ENCODE peak calls at places on chromosomes 3 and 15, in four cellular contexts. G is cardiac fibroblast, D is AG09319, T is IMR-90. E is an unnamed sample.

GRCh38 chr15:32029862-32030781 is at the start of gene CHRNA7:
- DNase-seq in G (peak), D (no peak), T (peak), E (no peak)

GRCh38 chr3:81744366-81744765 is 17.1 kb downstream of the GBE1 start:
- DNase-seq in G (peak), D (peak), T (peak), E (no peak)

GRCh38 chr3:112132975-112133448 is at the start of gene GCSAM:
- DNase-seq in G (no peak), D (no peak), T (no peak), E (peak)

GRCh38 chr15:35032471-35032870 is 44.4 kb upstream of the ZNF770 start:
- DNase-seq in G (no peak), D (no peak), T (no peak), E (no peak)

GRCh38 chr3:138328341-138328740 is 1.3 kb downstream of the NME9 start:
- DNase-seq in G (peak), D (no peak), T (peak), E (no peak)

GRCh38 chr15:62561572-62561970 is 396.5 kb upstream of the C2CD4B start:
- DNase-seq in G (no peak), D (no peak), T (no peak), E (no peak)

GRCh38 chr3:159821148-159821547 is 167.5 kb upstream of the IL12A start:
- DNase-seq in G (no peak), D (no peak), T (no peak), E (no peak)

GRCh38 chr3:100427694-100428093 is 26.4 kb downstream of the LNP1 start:
- DNase-seq in G (peak), D (peak), T (peak), E (no peak)

GRCh38 chr15:25333049-25333448 is 105.8 kb downstream of the UBE3A start:
- DNase-seq in G (no peak), D (no peak), T (no peak), E (no peak)

GRCh38 chr3:59879033-59879655 is 829.3 kb upstream of the CFAP20DC start:
- DNase-seq in G (no peak), D (no peak), T (no peak), E (no peak)

GRCh38 chr3:161859870-161860450 is 363.4 kb downstream of the OTOL1 start:
- DNase-seq in G (no peak), D (no peak), T (no peak), E (no peak)

GRCh38 chr3:100269410-100270217 is 8.8 kb downstream of the TBC1D23 start:
- DNase-seq in G (peak), D (peak), T (peak), E (no peak)

GRCh38 chr3:144128117-144128892 is 156.7 kb downstream of the DIPK2A start:
- DNase-seq in G (no peak), D (no peak), T (no peak), E (no peak)

GRCh38 chr3:14728113-14728512 is 53.2 kb downstream of the C3orf20 start:
- DNase-seq in G (no peak), D (no peak), T (no peak), E (no peak)

GRCh38 chr15:57890351-57890750 is 175.2 kb downstream of the ALDH1A2 start:
- DNase-seq in G (peak), D (no peak), T (peak), E (no peak)

GRCh38 chr15:89514596-89515406 is 18.4 kb upstream of the RHCG start:
- DNase-seq in G (no peak), D (no peak), T (no peak), E (no peak)

GRCh38 chr15:94164202-94164807 is 67.1 kb upstream of the MCTP2 start:
- DNase-seq in G (peak), D (no peak), T (peak), E (peak)

GRCh38 chr3:123373535-123373987 is 75.3 kb downstream of the ADCY5 start:
- DNase-seq in G (no peak), D (no peak), T (no peak), E (no peak)

GRCh38 chr3:123374016-123374415 is 74.9 kb downstream of the ADCY5 start:
- DNase-seq in G (no peak), D (no peak), T (no peak), E (no peak)

GRCh38 chr3:123377173-123377740 is 71.6 kb downstream of the ADCY5 start:
- DNase-seq in G (no peak), D (no peak), T (no peak), E (no peak)

GRCh38 chr3:123376451-123377172 is 72.3 kb downstream of the ADCY5 start:
- DNase-seq in G (no peak), D (no peak), T (no peak), E (no peak)

GRCh38 chr3:123375014-123375940 is 73.6 kb downstream of the ADCY5 start:
- DNase-seq in G (peak), D (no peak), T (no peak), E (no peak)
- TF ChIP-seq CTCF in G (no peak), D (no peak), T (peak), E (no peak)

DNA sequence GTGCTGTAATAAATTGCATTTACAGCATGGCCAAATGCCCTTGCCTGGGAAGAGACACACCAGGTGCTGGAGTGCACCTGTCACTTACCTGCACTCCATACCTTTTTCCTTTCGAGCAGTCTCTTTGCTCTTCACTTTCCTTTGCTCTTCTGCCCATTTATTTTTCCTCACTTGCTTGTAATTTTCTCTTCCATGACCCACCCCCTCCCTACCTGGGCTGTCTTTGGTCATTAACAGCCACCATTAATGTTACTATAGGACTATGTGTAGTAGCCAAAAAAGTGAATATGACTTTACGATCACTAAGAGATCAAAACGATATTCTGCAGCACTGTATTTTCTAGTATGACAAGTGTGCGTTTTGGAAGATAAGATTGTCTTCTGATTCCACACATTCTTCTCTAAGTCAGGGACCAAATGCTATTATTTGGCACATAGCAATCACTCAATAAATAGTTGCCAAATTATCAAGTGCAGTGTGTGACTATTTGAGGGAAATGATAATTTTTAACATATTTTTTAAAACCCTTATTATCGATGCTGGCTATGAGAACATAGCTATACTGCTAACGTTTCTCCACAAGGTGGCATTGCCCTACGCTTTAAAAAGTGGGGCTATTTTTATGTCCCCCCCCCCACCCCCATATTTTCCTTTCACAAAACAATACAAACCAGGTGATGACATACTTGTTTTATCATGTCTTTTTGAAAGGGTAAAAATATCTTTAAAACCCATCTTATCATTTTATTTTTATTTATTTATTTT is 114.4 kb downstream of the GHSR start:
- DNase-seq in G (no peak), D (no peak), T (no peak), E (no peak)
- TF ChIP-seq CTCF in G (no peak), D (no peak), T (no peak), E (no peak)

DNA sequence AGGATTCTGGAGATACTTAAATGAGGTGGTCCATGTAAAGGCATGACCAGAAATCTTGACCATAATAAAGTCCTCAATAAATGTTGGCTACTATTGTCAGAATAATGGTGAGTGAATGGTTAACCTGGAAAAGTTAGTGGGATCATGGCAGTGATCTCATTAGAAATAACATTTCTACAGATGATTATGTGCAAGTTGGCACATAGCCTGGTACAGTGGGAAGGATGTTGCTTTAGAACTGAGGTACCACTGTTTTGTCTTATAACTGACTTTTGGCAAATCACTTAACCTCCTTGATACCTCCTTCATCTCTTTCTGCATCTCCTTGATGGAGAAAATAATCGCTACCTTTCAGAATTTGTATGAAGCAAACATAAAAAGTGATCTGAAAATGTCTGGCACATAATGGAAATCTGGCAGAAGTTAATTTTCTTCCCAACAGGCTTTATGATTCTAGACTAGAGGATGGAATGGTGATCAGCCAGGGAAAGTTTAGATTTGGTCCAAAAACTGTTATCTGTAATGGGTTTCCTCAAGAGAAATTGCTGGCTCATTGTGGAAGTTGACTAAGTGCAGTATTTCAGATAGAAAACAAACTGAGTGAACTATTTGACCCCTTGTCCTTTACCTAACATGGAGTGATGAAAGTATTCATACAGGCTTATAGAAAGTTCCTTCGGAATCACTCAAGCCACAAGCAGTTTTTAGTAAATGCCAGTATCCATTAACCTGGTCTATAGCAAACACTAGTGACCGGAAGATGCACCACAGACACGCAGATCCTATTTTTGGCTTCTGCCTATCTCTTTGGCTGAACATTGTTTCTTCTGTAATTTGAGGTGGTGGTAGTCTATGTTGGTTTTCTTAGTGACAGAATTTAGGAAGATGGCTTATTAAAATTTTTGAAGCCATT is 449.6 kb upstream of the TGFBR2 start:
- DNase-seq in G (peak), D (no peak), T (peak), E (no peak)
- TF ChIP-seq CTCF in G (no peak), D (no peak), T (no peak), E (no peak)

DNA sequence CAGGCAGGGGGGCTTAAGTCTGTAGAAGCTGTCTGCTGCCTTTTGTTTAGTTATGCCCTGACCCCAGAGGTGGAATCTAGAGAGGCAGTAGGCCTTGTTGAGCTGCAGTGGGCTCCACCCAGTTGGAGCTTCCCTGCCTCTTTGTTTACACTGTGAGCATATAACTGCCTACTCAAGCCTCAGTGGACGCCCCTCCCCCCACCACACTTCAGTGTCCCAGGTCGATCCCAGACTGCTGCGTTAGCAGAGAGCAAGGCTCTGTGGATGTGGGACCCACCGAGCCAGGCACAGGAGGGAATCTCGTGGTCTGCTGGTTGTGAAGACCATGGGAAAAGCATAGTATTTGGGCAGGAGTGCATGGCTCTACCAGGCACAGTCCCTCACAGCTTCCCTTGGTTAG is 446.8 kb upstream of the RARB start:
- DNase-seq in G (no peak), D (no peak), T (no peak), E (no peak)
- TF ChIP-seq CTCF in G (no peak), D (no peak), T (no peak), E (no peak)

DNA sequence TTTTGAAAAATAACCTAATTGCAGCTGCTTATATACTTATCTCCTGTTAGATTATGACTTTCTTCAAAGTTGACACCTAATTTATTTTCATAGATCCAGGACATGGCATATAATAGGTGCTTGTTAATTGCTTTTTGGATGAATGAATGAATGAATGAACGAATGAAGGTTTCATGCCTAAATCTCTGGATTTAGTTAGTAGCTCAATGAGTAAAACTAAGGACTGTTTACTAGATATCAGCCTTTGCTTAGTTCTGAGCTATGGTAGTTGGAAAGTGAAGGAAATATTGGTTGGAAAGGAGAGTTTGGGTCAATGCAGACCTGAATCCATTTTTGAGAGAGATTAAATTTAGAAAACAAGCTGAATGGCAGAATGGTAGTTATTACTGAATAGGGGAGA is 160.4 kb upstream of the SGO1 start:
- DNase-seq in G (no peak), D (no peak), T (no peak), E (no peak)
- TF ChIP-seq CTCF in G (no peak), D (no peak), T (no peak), E (no peak)

GRCh38 chr3:67106874-67107273 is 108.8 kb downstream of the KBTBD8 start:
- DNase-seq in G (no peak), D (no peak), T (no peak), E (no peak)

GRCh38 chr3:67113802-67114407 is 115.8 kb downstream of the KBTBD8 start:
- DNase-seq in G (peak), D (peak), T (peak), E (peak)

GRCh38 chr3:67104388-67104787 is 106.3 kb downstream of the KBTBD8 start:
- DNase-seq in G (no peak), D (no peak), T (no peak), E (no peak)

DNA sequence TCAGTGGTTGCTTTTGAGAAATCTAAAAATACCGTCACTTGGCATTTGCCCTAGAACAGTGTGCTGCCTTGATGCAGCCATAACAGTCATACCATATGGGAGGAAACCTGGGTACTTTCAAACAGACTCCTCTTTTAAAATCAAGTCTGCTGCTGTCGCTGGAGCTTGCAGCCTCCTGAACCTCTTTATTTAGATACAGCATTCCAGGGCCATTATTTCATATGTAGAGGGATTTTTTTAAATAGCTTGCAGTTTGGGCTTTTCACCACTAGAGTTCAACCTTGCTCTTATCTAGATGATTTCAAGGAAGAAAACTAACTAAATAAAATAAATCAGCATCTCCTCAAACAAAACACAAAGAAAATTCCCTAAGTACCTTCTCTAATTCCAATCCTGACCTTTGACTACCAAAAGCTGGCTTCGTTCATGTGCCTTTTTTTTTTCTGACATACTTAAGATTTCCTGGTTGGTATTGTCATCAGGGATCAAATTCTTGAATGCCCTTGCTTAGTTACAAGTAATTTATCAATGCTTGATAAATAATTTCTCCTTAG is 111.6 kb downstream of the KBTBD8 start:
- DNase-seq in G (peak), D (peak), T (peak), E (no peak)
- TF ChIP-seq CTCF in G (peak), D (peak), T (peak), E (peak)

DNA sequence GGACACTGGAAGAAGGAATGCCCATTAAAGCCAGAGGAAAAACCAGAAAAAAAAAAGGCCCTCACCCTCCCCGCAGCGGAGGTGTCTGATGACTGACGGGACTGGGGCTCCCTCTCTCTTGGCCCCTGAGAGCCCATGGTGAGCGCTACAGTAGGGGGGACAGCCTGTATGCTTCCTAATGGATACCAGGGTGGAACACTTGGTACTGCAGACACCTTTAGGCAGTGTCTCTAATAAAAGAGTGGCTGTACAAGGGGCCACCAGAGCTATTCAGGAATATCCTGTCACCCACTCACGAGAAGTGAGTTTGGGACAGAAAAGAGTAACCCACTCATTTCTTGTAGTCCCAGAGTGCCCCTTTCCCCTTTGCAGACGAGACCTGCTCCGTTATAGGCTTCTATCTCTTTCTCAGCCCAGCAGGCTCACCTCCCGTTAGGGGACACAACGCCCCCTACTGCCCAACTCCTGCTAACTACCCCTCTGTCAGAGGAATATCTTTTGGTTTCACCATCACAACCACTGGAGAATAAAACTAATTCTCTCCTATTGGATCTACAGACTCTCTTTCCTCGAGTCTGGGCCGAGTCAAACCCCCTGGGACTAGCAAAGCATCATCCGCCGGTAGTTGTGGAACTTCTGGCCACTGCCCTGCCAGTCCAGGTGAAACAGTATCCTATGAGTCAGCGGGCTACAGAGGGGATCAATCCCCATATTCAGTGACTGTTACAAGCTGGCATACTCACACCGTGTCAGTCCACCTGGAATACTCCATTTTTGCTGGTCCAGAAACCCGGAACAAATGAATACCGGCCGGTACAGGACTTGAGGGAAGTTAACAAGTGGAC is 40.8 kb downstream of the ZBTB11 start:
- DNase-seq in G (peak), D (no peak), T (peak), E (peak)
- TF ChIP-seq CTCF in G (peak), D (peak), T (peak), E (peak)

GRCh38 chr3:86245360-86245759 is 745.6 kb downstream of the VGLL3 start:
- DNase-seq in G (no peak), D (no peak), T (no peak), E (no peak)
- TF ChIP-seq CTCF in G (no peak), D (no peak), T (no peak), E (no peak)

GRCh38 chr3:94159062-94159726 is 96.3 kb downstream of the NSUN3 start:
- DNase-seq in G (peak), D (no peak), T (peak), E (no peak)
- TF ChIP-seq CTCF in G (peak), D (no peak), T (no peak), E (no peak)

E was measured in CD4-positive, alpha-beta T cell.